ENCODE peak calls at places on chromosomes 7 and 10, in five cellular contexts. One of them, this sample, is unnamed. For H3K4me1, the result is how much of the 10 kb centered on the place peaks cover.

GRCh38 chr7:93843260-93843659 is 47.3 kb downstream of the TFPI2 start:
- DNase-seq in right lobe of liver: no peak
- DNase-seq in spleen: no peak
- DNase-seq in A549: no peak
- DNase-seq in GM12878: no peak
- DNase-seq in this sample: no peak

GRCh38 chr7:74311305-74311744 is 22.1 kb downstream of the CLIP2 start:
- DNase-seq in A549: no peak
- DNase-seq in GM12878: no peak
- DNase-seq in spleen: no peak
- DNase-seq in right lobe of liver: no peak
- DNase-seq in this sample: no peak

GRCh38 chr7:150565239-150565638 is 2.0 kb upstream of the GIMAP4 start:
- DNase-seq in spleen: no peak
- DNase-seq in right lobe of liver: no peak
- DNase-seq in A549: no peak
- DNase-seq in GM12878: no peak
- DNase-seq in this sample: no peak

GRCh38 chr7:100247152-100247757 is 27.5 kb downstream of the PVRIG start:
- DNase-seq in right lobe of liver: no peak
- DNase-seq in spleen: no peak
- DNase-seq in GM12878: no peak
- DNase-seq in A549: peak
- DNase-seq in this sample: no peak

GRCh38 chr7:122752583-122752982 is 49.9 kb upstream of the RNF148 start:
- DNase-seq in spleen: no peak
- DNase-seq in A549: no peak
- DNase-seq in GM12878: no peak
- DNase-seq in right lobe of liver: no peak
- DNase-seq in this sample: no peak

GRCh38 chr10:124029559-124029958 is 63.8 kb downstream of the CHST15 start:
- DNase-seq in right lobe of liver: no peak
- DNase-seq in GM12878: no peak
- DNase-seq in A549: no peak
- DNase-seq in spleen: peak
- DNase-seq in this sample: no peak

GRCh38 chr7:108358553-108358952 is 97.7 kb downstream of the NRCAM start:
- DNase-seq in spleen: no peak
- DNase-seq in right lobe of liver: peak
- DNase-seq in GM12878: no peak
- DNase-seq in A549: peak
- DNase-seq in this sample: no peak

GRCh38 chr7:20172736-20173334 is 44.3 kb downstream of the MACC1 start:
- DNase-seq in right lobe of liver: peak
- DNase-seq in A549: peak
- DNase-seq in spleen: no peak
- DNase-seq in GM12878: no peak
- DNase-seq in this sample: no peak

GRCh38 chr7:26538683-26539082 is 247.0 kb downstream of the SNX10 start:
- DNase-seq in right lobe of liver: no peak
- DNase-seq in GM12878: no peak
- DNase-seq in A549: no peak
- DNase-seq in spleen: no peak
- DNase-seq in this sample: no peak

GRCh38 chr10:5343561-5343960 is 21.2 kb upstream of the UCN3 start:
- DNase-seq in A549: no peak
- DNase-seq in right lobe of liver: no peak
- DNase-seq in GM12878: no peak
- DNase-seq in spleen: no peak
- DNase-seq in this sample: no peak

GRCh38 chr7:139071683-139072082 is 35.8 kb upstream of the ZC3HAV1L start:
- DNase-seq in right lobe of liver: no peak
- DNase-seq in GM12878: no peak
- DNase-seq in spleen: no peak
- DNase-seq in A549: no peak
- DNase-seq in this sample: no peak

GRCh38 chr10:91607661-91608442 is 25.0 kb downstream of the PPP1R3C start:
- DNase-seq in A549: no peak
- DNase-seq in GM12878: no peak
- DNase-seq in spleen: no peak
- DNase-seq in right lobe of liver: no peak
- DNase-seq in this sample: no peak

GRCh38 chr10:93124580-93125318 is 51.1 kb downstream of the CYP26A1 start:
- DNase-seq in A549: no peak
- DNase-seq in right lobe of liver: no peak
- DNase-seq in GM12878: peak
- DNase-seq in spleen: no peak
- DNase-seq in this sample: no peak

GRCh38 chr10:62384057-62384446 is 9.9 kb downstream of the ZNF365 start:
- DNase-seq in A549: no peak
- DNase-seq in GM12878: peak
- DNase-seq in right lobe of liver: no peak
- DNase-seq in spleen: no peak
- DNase-seq in this sample: no peak

GRCh38 chr7:141441837-141442627 is 109.2 kb upstream of the AGK start:
- DNase-seq in spleen: no peak
- DNase-seq in right lobe of liver: no peak
- DNase-seq in A549: no peak
- DNase-seq in GM12878: no peak
- DNase-seq in this sample: no peak

GRCh38 chr10:126502481-126502880 is 114.2 kb upstream of the ADAM12 start:
- DNase-seq in right lobe of liver: no peak
- DNase-seq in spleen: no peak
- DNase-seq in GM12878: no peak
- DNase-seq in A549: no peak
- DNase-seq in this sample: no peak

GRCh38 chr7:18257711-18258110 is 230.1 kb upstream of the PRPS1L1 start:
- DNase-seq in A549: no peak
- DNase-seq in spleen: no peak
- DNase-seq in GM12878: no peak
- DNase-seq in right lobe of liver: no peak
- DNase-seq in this sample: no peak

GRCh38 chr10:36110097-36110496 is 468.0 kb upstream of the FZD8 start:
- DNase-seq in GM12878: no peak
- DNase-seq in A549: no peak
- DNase-seq in spleen: no peak
- DNase-seq in right lobe of liver: no peak
- DNase-seq in this sample: no peak

GRCh38 chr7:90706067-90706716 is 110.1 kb downstream of the CDK14 start:
- DNase-seq in A549: no peak
- DNase-seq in right lobe of liver: no peak
- DNase-seq in GM12878: no peak
- DNase-seq in spleen: no peak
- DNase-seq in this sample: no peak

GRCh38 chr7:90708841-90709317 is 112.8 kb downstream of the CDK14 start:
- DNase-seq in right lobe of liver: no peak
- DNase-seq in GM12878: peak
- DNase-seq in A549: no peak
- DNase-seq in spleen: no peak
- DNase-seq in this sample: no peak

GRCh38 chr7:90713628-90714027 is 117.5 kb downstream of the CDK14 start:
- DNase-seq in GM12878: no peak
- DNase-seq in right lobe of liver: no peak
- DNase-seq in spleen: no peak
- DNase-seq in A549: no peak
- DNase-seq in this sample: no peak

GRCh38 chr7:90710466-90710850 is 114.3 kb downstream of the CDK14 start:
- DNase-seq in right lobe of liver: no peak
- DNase-seq in A549: no peak
- DNase-seq in GM12878: no peak
- DNase-seq in spleen: no peak
- DNase-seq in this sample: no peak

DNA sequence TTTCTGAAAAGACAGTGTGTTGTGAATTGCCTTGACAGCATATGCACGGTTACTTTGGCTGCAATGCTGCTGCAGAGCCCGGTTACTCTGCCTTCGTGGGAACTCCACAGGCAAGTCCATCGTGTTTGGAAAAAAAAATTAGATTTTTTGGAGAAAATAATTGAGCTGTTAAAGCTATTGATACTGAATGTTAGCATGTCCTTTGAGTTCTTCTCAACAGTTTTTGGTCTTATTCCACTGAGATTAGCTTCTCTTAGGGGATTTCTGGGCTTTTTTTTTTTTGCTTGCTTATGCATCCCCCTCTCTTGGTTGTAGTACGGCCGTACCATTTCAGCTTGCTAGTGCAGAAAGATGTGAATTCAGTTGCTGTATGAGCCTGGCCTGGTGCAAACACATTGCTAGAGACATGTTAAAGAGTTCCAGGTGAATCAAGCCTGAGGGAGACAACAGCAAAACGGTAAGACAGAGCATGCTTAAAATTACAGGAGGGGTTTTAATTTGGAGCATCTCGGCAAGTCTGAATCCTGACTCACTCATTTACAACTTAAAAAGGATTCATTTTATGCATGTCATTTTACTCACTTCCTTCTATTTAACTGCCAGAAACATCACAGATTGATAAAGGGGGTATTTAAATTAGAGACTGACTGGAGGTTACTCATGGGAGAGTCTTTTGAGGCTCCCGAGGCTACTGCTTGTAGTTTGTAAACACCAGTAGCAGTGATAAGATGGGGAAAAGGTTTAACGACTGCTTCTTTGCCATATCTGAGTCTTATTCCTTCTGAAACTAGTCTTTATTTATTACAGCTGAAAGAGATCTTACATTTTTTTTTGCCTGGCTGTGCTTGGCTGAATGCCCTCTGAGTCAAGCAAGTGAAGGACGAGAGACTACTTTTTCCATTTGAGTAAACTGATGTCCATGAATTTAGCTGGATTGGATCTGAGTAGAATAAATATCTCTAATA is 113.7 kb downstream of the CDK14 start:
- DNase-seq in A549: no peak
- DNase-seq in right lobe of liver: no peak
- DNase-seq in GM12878: no peak
- DNase-seq in spleen: no peak
- DNase-seq in this sample: no peak
- TF ChIP-seq POLR2A in A549: no peak
- TF ChIP-seq POLR2A in right lobe of liver: no peak
- TF ChIP-seq POLR2A in GM12878: peak
- TF ChIP-seq POLR2A in spleen: peak
- TF ChIP-seq POLR2A in this sample: no peak

GRCh38 chr10:72954596-72955569 is at the start of gene PLA2G12B:
- DNase-seq in right lobe of liver: peak
- DNase-seq in A549: no peak
- DNase-seq in spleen: no peak
- DNase-seq in GM12878: no peak
- DNase-seq in this sample: no peak
- TF ChIP-seq CTCF in right lobe of liver: no peak
- TF ChIP-seq CTCF in A549: no peak
- TF ChIP-seq CTCF in spleen: no peak
- TF ChIP-seq CTCF in GM12878: no peak
- TF ChIP-seq CTCF in this sample: no peak

GRCh38 chr7:157522954-157523353 is 186.2 kb downstream of the DNAJB6 start:
- DNase-seq in spleen: peak
- DNase-seq in right lobe of liver: no peak
- DNase-seq in A549: no peak
- DNase-seq in GM12878: no peak
- DNase-seq in this sample: no peak
- H3K4me1 ChIP-seq in spleen: under half
- H3K4me1 ChIP-seq in right lobe of liver: under half
- H3K4me1 ChIP-seq in A549: under half
- H3K4me1 ChIP-seq in GM12878: under half
- H3K4me1 ChIP-seq in this sample: under half

GRCh38 chr7:140165422-140165821 is 11.4 kb downstream of the KDM7A start:
- DNase-seq in spleen: no peak
- DNase-seq in GM12878: no peak
- DNase-seq in A549: no peak
- DNase-seq in right lobe of liver: no peak
- DNase-seq in this sample: no peak

GRCh38 chr7:140175221-140176218 is 1.3 kb downstream of the KDM7A start:
- DNase-seq in A549: peak
- DNase-seq in right lobe of liver: peak
- DNase-seq in spleen: peak
- DNase-seq in GM12878: peak
- DNase-seq in this sample: peak

GRCh38 chr7:140174217-140174616 is 2.6 kb downstream of the KDM7A start:
- DNase-seq in spleen: no peak
- DNase-seq in right lobe of liver: no peak
- DNase-seq in GM12878: no peak
- DNase-seq in A549: no peak
- DNase-seq in this sample: no peak

GRCh38 chr7:140168816-140169215 is 8.0 kb downstream of the KDM7A start:
- DNase-seq in right lobe of liver: no peak
- DNase-seq in GM12878: no peak
- DNase-seq in spleen: no peak
- DNase-seq in A549: no peak
- DNase-seq in this sample: no peak

GRCh38 chr7:140170375-140170774 is 6.4 kb downstream of the KDM7A start:
- DNase-seq in A549: no peak
- DNase-seq in spleen: no peak
- DNase-seq in right lobe of liver: no peak
- DNase-seq in GM12878: no peak
- DNase-seq in this sample: no peak
- TF ChIP-seq POLR2A in A549: no peak
- TF ChIP-seq POLR2A in spleen: no peak
- TF ChIP-seq POLR2A in right lobe of liver: no peak
- TF ChIP-seq POLR2A in GM12878: no peak
- TF ChIP-seq POLR2A in this sample: no peak